ENCODE peak calls at places on chromosomes 6 and 20, in eight cellular contexts. V is psoas muscle, A is choroid plexus epithelial cell, O is fibroblast of lung, B is GM10248, G is heart left ventricle, W is sigmoid colon, Z is cardiac muscle cell. N is an unnamed sample.

GRCh38 chr6:5865492-5866031 is 141.2 kb downstream of the NRN1 start:
- DNase-seq in B (no peak), O (no peak), Z (no peak), W (no peak), V (no peak), A (no peak), G (no peak), N (peak)

GRCh38 chr6:102015431-102015830 is 621.9 kb downstream of the GRIK2 start:
- DNase-seq in B (no peak), Z (no peak), V (peak), G (no peak), W (peak), O (no peak), A (no peak), N (no peak)

GRCh38 chr20:20480126-20480525 is 112.2 kb downstream of the INSM1 start:
- DNase-seq in V (no peak), W (no peak), B (no peak), G (no peak), O (no peak), A (no peak), Z (no peak), N (no peak)

GRCh38 chr6:5672581-5673011 is 334.1 kb downstream of the NRN1 start:
- DNase-seq in A (peak), V (peak), O (peak), W (peak), G (no peak), Z (peak), B (no peak), N (no peak)

GRCh38 chr6:140061422-140062041 is 687.1 kb upstream of the CITED2 start:
- DNase-seq in V (no peak), G (no peak), A (no peak), Z (no peak), O (no peak), B (no peak), W (no peak), N (no peak)

GRCh38 chr20:51062065-51062464 is 39.2 kb upstream of the KCNG1 start:
- DNase-seq in A (peak), W (no peak), Z (no peak), V (no peak), B (no peak), O (no peak), G (no peak), N (peak)

GRCh38 chr6:164741938-164742451 is 567.4 kb downstream of the C6orf118 start:
- DNase-seq in Z (no peak), O (no peak), A (no peak), W (no peak), B (no peak), G (no peak), V (no peak), N (no peak)

GRCh38 chr6:169738204-169738971 is 13.0 kb downstream of the DYNLT2 start:
- DNase-seq in G (no peak), A (peak), O (peak), Z (peak), V (peak), B (no peak), W (no peak), N (peak)

GRCh38 chr6:153591165-153591564 is 447.9 kb upstream of the OPRM1 start:
- DNase-seq in V (no peak), B (peak), G (no peak), A (no peak), Z (no peak), O (no peak), W (no peak), N (no peak)

GRCh38 chr20:17541996-17542395 is 10.8 kb upstream of the BFSP1 start:
- DNase-seq in O (peak), B (no peak), A (peak), W (no peak), V (no peak), G (no peak), Z (no peak), N (no peak)

GRCh38 chr6:93177918-93178317 is 241.4 kb downstream of the EPHA7 start:
- DNase-seq in W (no peak), O (no peak), V (no peak), B (no peak), A (no peak), G (no peak), Z (no peak), N (no peak)

GRCh38 chr6:46014511-46015118 is 1.0 kb downstream of the CLIC5 start:
- DNase-seq in A (no peak), O (no peak), G (peak), W (no peak), V (peak), Z (peak), B (no peak), N (peak)

GRCh38 chr6:139868576-139868975 is 494.1 kb upstream of the CITED2 start:
- DNase-seq in O (no peak), V (no peak), B (no peak), A (no peak), W (no peak), G (no peak), Z (no peak), N (no peak)

GRCh38 chr6:43948527-43949450 is 178.5 kb downstream of the MRPL14 start:
- DNase-seq in W (peak), Z (no peak), G (no peak), A (peak), B (no peak), O (peak), V (no peak), N (no peak)

GRCh38 chr20:46557231-46557956 is 6.9 kb upstream of the OCSTAMP start:
- DNase-seq in G (no peak), V (no peak), O (no peak), Z (no peak), A (peak), B (no peak), W (no peak), N (no peak)

GRCh38 chr20:3238616-3239025 is 369 bp downstream of the SLC4A11 start:
- DNase-seq in Z (no peak), W (no peak), O (no peak), A (peak), G (no peak), B (peak), V (no peak), N (peak)

GRCh38 chr6:122839477-122839876 is 50.4 kb downstream of the SMPDL3A start:
- DNase-seq in Z (peak), W (peak), V (no peak), G (peak), A (peak), O (peak), B (peak), N (peak)

GRCh38 chr6:13278991-13279390 is 49.3 kb downstream of the TBC1D7 start:
- DNase-seq in A (no peak), Z (no peak), O (no peak), V (no peak), G (no peak), B (no peak), W (no peak), N (no peak)

GRCh38 chr20:53922901-53923314 is 147.5 kb downstream of the BCAS1 start:
- DNase-seq in W (no peak), A (no peak), G (no peak), Z (no peak), B (peak), V (no peak), O (no peak), N (no peak)

GRCh38 chr20:57811373-57812020 is 101.7 kb upstream of the PMEPA1 start:
- DNase-seq in V (no peak), B (no peak), W (peak), O (no peak), Z (peak), A (peak), G (no peak), N (no peak)

GRCh38 chr6:100202417-100203194 is 208.6 kb upstream of the MCHR2 start:
- DNase-seq in O (peak), V (peak), G (no peak), B (no peak), W (no peak), Z (no peak), A (peak), N (no peak)

GRCh38 chr20:44730441-44730840 is 15.2 kb upstream of the KCNK15 start:
- DNase-seq in V (no peak), A (peak), O (peak), Z (no peak), G (no peak), B (no peak), W (no peak), N (no peak)

GRCh38 chr6:71222676-71223075 is 65.9 kb upstream of the OGFRL1 start:
- DNase-seq in V (no peak), A (no peak), G (no peak), O (no peak), B (no peak), Z (no peak), W (no peak), N (no peak)

GRCh38 chr6:30219244-30219643 is 6.0 kb upstream of the TRIM26 start:
- DNase-seq in A (peak), G (peak), B (peak), Z (peak), W (no peak), V (no peak), O (peak), N (peak)

GRCh38 chr6:106895703-106896040 is 78.9 kb downstream of the CD24 start:
- DNase-seq in V (no peak), Z (no peak), B (no peak), O (no peak), G (no peak), W (no peak), A (no peak), N (no peak)

GRCh38 chr6:9933674-9934073 is 481.2 kb downstream of the TFAP2A start:
- DNase-seq in W (no peak), A (no peak), O (no peak), Z (no peak), B (no peak), G (no peak), V (no peak), N (no peak)

GRCh38 chr6:160263214-160263939 is 4.8 kb upstream of the SLC22A2 start:
- DNase-seq in O (no peak), Z (no peak), V (no peak), G (no peak), W (no peak), B (no peak), A (no peak), N (no peak)

GRCh38 chr20:31257364-31257763 is at the start of gene DEFB115:
- DNase-seq in B (no peak), G (no peak), W (no peak), A (no peak), V (no peak), O (no peak), Z (no peak), N (no peak)

GRCh38 chr20:3166338-3166912 is 6.8 kb upstream of the FASTKD5 start:
- DNase-seq in V (no peak), A (no peak), B (no peak), O (no peak), G (no peak), Z (no peak), W (peak), N (no peak)

GRCh38 chr6:3628143-3628840 is 123.2 kb downstream of the PXDC1 start:
- DNase-seq in V (no peak), G (no peak), B (no peak), Z (no peak), W (no peak), O (no peak), A (no peak), N (peak)

GRCh38 chr20:45814314-45814713 is 1.9 kb downstream of the UBE2C start:
- DNase-seq in W (no peak), G (no peak), V (no peak), Z (no peak), O (peak), B (no peak), A (no peak), N (no peak)

GRCh38 chr20:64157878-64158277 is 6.4 kb upstream of the MYT1 start:
- DNase-seq in B (no peak), A (no peak), G (no peak), O (no peak), Z (no peak), V (no peak), W (no peak), N (no peak)

GRCh38 chr6:146545608-146546007 is 2.0 kb downstream of the RAB32 start:
- DNase-seq in V (no peak), G (no peak), B (no peak), O (peak), Z (no peak), W (no peak), A (peak), N (no peak)

GRCh38 chr6:113475392-113475791 is 381.8 kb upstream of the MARCKS start:
- DNase-seq in G (no peak), Z (no peak), W (no peak), A (no peak), O (no peak), V (peak), B (no peak), N (no peak)

GRCh38 chr6:33692078-33692759 is 19.3 kb downstream of the UQCC2 start:
- DNase-seq in O (no peak), B (no peak), A (peak), Z (peak), G (peak), W (no peak), V (peak), N (no peak)

GRCh38 chr6:126923807-126924206 is 194.7 kb upstream of the RSPO3 start:
- DNase-seq in Z (no peak), O (no peak), W (no peak), B (no peak), V (no peak), G (no peak), A (no peak), N (no peak)

GRCh38 chr6:150056916-150057315 is 12.0 kb downstream of the ULBP3 start:
- DNase-seq in Z (no peak), V (no peak), W (no peak), B (no peak), G (no peak), A (no peak), O (no peak), N (no peak)

GRCh38 chr6:126661646-126662045 is 321.7 kb downstream of the CENPW start:
- DNase-seq in W (no peak), G (no peak), O (peak), Z (no peak), B (no peak), A (peak), V (no peak), N (no peak)

GRCh38 chr6:10521104-10521808 is at the start of gene GCNT2:
- DNase-seq in Z (peak), W (no peak), V (no peak), G (peak), A (peak), B (peak), O (peak), N (no peak)

GRCh38 chr6:169918239-169918953 is 167.0 kb downstream of the ERMARD start:
- DNase-seq in Z (no peak), A (no peak), W (peak), V (no peak), O (no peak), B (no peak), G (no peak), N (no peak)

DNA sequence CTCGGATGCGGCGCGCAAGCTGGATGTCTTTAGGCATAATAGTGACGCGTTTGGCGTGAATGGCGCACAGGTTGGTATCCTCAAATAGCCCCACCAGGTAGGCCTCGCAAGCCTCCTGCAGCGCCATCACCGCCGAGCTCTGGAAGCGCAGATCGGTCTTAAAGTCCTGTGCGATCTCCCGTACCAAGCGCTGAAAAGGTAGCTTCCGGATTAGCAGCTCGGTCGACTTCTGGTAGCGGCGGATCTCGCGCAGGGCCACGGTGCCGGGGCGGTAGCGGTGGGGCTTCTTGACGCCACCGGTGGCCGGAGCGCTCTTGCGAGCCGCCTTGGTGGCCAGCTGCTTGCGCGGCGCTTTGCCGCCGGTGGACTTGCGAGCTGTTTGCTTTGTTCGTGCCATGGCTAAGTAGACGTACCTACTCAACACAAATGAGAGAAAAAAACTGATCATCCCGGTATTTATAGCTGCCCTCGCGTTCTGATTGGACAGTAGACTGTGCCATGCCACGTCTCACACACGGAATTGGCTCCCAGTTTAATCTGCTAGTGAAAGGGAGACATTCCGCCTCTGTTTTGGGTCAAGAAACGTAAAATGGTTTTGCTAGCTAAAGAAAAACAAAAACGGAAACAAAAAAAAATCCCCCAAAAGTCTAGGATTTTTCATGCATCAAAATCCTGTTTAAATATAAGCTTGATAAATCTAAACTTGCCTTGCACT is 40.1 kb downstream of the OR2B2 start:
- DNase-seq in W (peak), Z (peak), B (peak), O (peak), V (no peak), G (peak), A (peak), N (peak)
- TF ChIP-seq CTCF in W (no peak), Z (peak), B (peak), O (peak), V (no peak), G (no peak), A (peak), N (peak)

GRCh38 chr20:62352402-62353288 is 14.5 kb downstream of the LAMA5 start:
- DNase-seq in O (no peak), B (no peak), A (no peak), V (peak), Z (no peak), W (peak), G (peak), N (no peak)
- TF ChIP-seq CTCF in O (no peak), B (no peak), A (no peak), V (peak), Z (no peak), W (peak), G (peak), N (no peak)

GRCh38 chr20:32510601-32511357 is 74.4 kb downstream of the NOL4L start:
- DNase-seq in A (peak), V (no peak), Z (peak), O (no peak), G (no peak), B (peak), W (no peak), N (peak)

GRCh38 chr20:32508775-32509119 is 76.4 kb downstream of the NOL4L start:
- DNase-seq in B (no peak), A (no peak), Z (no peak), W (no peak), G (no peak), O (no peak), V (no peak), N (no peak)

GRCh38 chr20:32507998-32508774 is 76.9 kb downstream of the NOL4L start:
- DNase-seq in W (no peak), G (no peak), A (no peak), B (no peak), O (no peak), V (no peak), Z (no peak), N (peak)

GRCh38 chr20:32510120-32510600 is 75.0 kb downstream of the NOL4L start:
- DNase-seq in B (no peak), W (no peak), O (no peak), A (no peak), Z (no peak), V (no peak), G (no peak), N (peak)

GRCh38 chr20:32509639-32510066 is 75.5 kb downstream of the NOL4L start:
- DNase-seq in G (no peak), O (peak), Z (no peak), V (no peak), A (no peak), W (no peak), B (no peak), N (peak)
- TF ChIP-seq CTCF in G (no peak), O (no peak), Z (no peak), V (no peak), A (peak), W (no peak), B (peak), N (no peak)

GRCh38 chr6:48243071-48243470 is 132.1 kb upstream of the PTCHD4 start:
- DNase-seq in Z (no peak), V (no peak), G (no peak), W (no peak), B (no peak), A (no peak), O (no peak), N (no peak)

DNA sequence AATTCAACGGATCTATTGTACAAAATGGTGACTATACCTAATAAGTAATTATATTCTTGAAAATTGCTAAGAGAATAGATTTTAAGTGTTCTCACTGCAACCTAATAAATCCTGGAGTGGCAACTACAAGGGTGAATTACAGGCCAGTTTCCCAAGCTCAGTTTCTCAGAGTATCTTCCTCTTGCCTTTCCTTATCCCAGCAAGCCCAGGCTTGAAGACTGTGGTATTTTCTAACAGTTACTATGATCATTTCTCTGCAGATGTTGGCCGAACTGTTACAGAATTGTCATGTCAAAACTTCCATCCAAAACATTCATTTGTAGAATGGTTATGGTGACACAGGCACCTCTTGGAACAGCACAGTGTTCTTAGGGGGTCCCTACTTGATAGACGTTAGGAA is 138.1 kb upstream of the PTCHD4 start:
- DNase-seq in B (no peak), O (no peak), A (no peak), V (no peak), W (no peak), G (no peak), Z (no peak), N (no peak)
- TF ChIP-seq CTCF in B (no peak), O (no peak), A (no peak), V (no peak), W (no peak), G (no peak), Z (no peak), N (no peak)

DNA sequence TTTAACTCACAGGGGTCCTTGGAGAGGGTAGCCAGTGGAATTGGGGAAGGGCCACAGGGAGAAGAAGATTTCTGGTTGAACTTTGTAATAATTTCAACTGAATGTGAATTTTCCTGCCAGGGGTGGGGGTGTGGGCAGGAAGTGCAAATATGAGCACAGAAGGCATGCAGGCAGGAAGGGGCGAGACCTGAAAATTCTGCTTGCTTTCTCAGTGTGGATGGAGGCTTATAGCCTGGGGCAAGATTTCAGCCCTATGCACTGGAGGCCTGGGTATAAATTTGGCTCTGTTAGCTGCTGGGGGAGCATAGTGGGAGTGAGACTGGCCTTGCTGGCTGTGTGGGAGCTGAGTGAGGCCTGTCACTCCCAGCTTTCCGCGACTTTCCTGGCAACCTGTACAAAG is 54.4 kb downstream of the PERP start:
- DNase-seq in O (no peak), B (no peak), W (no peak), V (no peak), A (peak), G (no peak), Z (no peak), N (no peak)
- TF ChIP-seq CTCF in O (no peak), B (no peak), W (no peak), V (no peak), A (no peak), G (no peak), Z (no peak), N (no peak)